ENCODE peak calls at places on chromosomes 7 and 10, in ten cellular contexts. Q, V, S, F, Z, N, K, Y, R and G are unnamed samples.
A peak's percentile ranks its signal among the peaks of the same experiment; 100 is the strongest.

GRCh38 chr7:108467391-108467790 is 11.2 kb upstream of the NRCAM start:
- DNase-seq in Q (no peak), V (no peak), S (no peak), F (no peak), Z (no peak), N (no peak), K (no peak), Y (no peak), R (no peak), G (no peak)

GRCh38 chr10:123026266-123026665 is 17.5 kb downstream of the ACADSB start:
- DNase-seq in Q (no peak), V (no peak), S (no peak), F (no peak), Z (no peak), N (no peak), K (no peak), Y (no peak), R (no peak), G (no peak)

GRCh38 chr10:94010886-94011285 is 17.2 kb downstream of the PLCE1 start:
- DNase-seq in Q (no peak), V (no peak), S (peak; percentile 35), F (no peak), Z (no peak), N (no peak), K (no peak), Y (no peak), R (no peak), G (no peak)

GRCh38 chr7:139571190-139571589 is 47.7 kb downstream of the CLEC2L start:
- DNase-seq in Q (no peak), V (no peak), S (no peak), F (no peak), Z (no peak), N (no peak), K (no peak), Y (no peak), R (no peak), G (no peak)

GRCh38 chr10:81034376-81034775 is 496.7 kb downstream of the SH2D4B start:
- DNase-seq in Q (no peak), V (no peak), S (no peak), F (no peak), Z (no peak), N (no peak), K (no peak), Y (no peak), R (no peak), G (no peak)

GRCh38 chr7:157771-158251 is 34.6 kb upstream of the FAM20C start:
- DNase-seq in Q (no peak), V (no peak), S (no peak), F (no peak), Z (no peak), N (no peak), K (no peak), Y (no peak), R (no peak), G (no peak)

GRCh38 chr7:44629825-44630580 is 23.6 kb downstream of the OGDH start:
- DNase-seq in Q (no peak), V (no peak), S (no peak), F (no peak), Z (no peak), N (no peak), K (no peak), Y (no peak), R (no peak), G (no peak)

GRCh38 chr10:80772596-80772995 is 234.9 kb downstream of the SH2D4B start:
- DNase-seq in Q (no peak), V (no peak), S (no peak), F (no peak), Z (no peak), N (no peak), K (no peak), Y (no peak), R (no peak), G (no peak)

GRCh38 chr7:50837965-50838364 is 55.3 kb upstream of the GRB10 start:
- DNase-seq in Q (no peak), V (no peak), S (peak; percentile 93), F (no peak), Z (no peak), N (no peak), K (no peak), Y (no peak), R (no peak), G (no peak)

GRCh38 chr10:120948889-120949382 is 97.8 kb downstream of the WDR11 start:
- DNase-seq in Q (no peak), V (peak; percentile 47), S (peak; percentile 66), F (peak; percentile 31), Z (peak; percentile 74), N (no peak), K (no peak), Y (no peak), R (no peak), G (no peak)

GRCh38 chr10:6062101-6062771 is at the start of gene IL2RA:
- DNase-seq in Q (no peak), V (no peak), S (no peak), F (peak; percentile 53), Z (no peak), N (peak; percentile 45), K (no peak), Y (no peak), R (no peak), G (no peak)